ENCODE peak calls at places on chromosome 19, in nine cellular contexts. One of them, this sample, is unnamed.

GRCh38 chr19:751501-752341 is 809 bp downstream of the MISP start:
- DNase-seq in tibial artery: no peak
- DNase-seq in osteocyte: no peak
- DNase-seq in stomach: peak
- DNase-seq in AG04450: peak
- DNase-seq in heart right ventricle: no peak
- DNase-seq in progenitor cell of endocrine pancreas: no peak
- DNase-seq in CD8-positive, alpha-beta T cell: no peak
- DNase-seq in breast epithelium: no peak
- DNase-seq in this sample: no peak

GRCh38 chr19:34041922-34042521 is 130.3 kb upstream of the LSM14A start:
- DNase-seq in tibial artery: peak
- DNase-seq in osteocyte: no peak
- DNase-seq in stomach: peak
- DNase-seq in AG04450: no peak
- DNase-seq in heart right ventricle: peak
- DNase-seq in progenitor cell of endocrine pancreas: peak
- DNase-seq in CD8-positive, alpha-beta T cell: peak
- DNase-seq in breast epithelium: peak
- DNase-seq in this sample: no peak

GRCh38 chr19:29878973-29879654 is 62.9 kb upstream of the URI1 start:
- DNase-seq in tibial artery: peak
- DNase-seq in osteocyte: no peak
- DNase-seq in stomach: no peak
- DNase-seq in AG04450: no peak
- DNase-seq in heart right ventricle: no peak
- DNase-seq in progenitor cell of endocrine pancreas: no peak
- DNase-seq in CD8-positive, alpha-beta T cell: no peak
- DNase-seq in breast epithelium: peak
- DNase-seq in this sample: peak

GRCh38 chr19:18946918-18947317 is 5.9 kb upstream of the HOMER3 start:
- DNase-seq in tibial artery: no peak
- DNase-seq in osteocyte: no peak
- DNase-seq in stomach: no peak
- DNase-seq in AG04450: no peak
- DNase-seq in heart right ventricle: no peak
- DNase-seq in progenitor cell of endocrine pancreas: no peak
- DNase-seq in CD8-positive, alpha-beta T cell: no peak
- DNase-seq in breast epithelium: no peak
- DNase-seq in this sample: no peak

GRCh38 chr19:19274716-19275115 is 1.6 kb upstream of the TM6SF2 start:
- DNase-seq in tibial artery: no peak
- DNase-seq in osteocyte: no peak
- DNase-seq in stomach: no peak
- DNase-seq in AG04450: no peak
- DNase-seq in heart right ventricle: no peak
- DNase-seq in progenitor cell of endocrine pancreas: no peak
- DNase-seq in CD8-positive, alpha-beta T cell: no peak
- DNase-seq in breast epithelium: no peak
- DNase-seq in this sample: no peak

GRCh38 chr19:48644839-48645651 is 942 bp downstream of the CA11 start:
- DNase-seq in tibial artery: peak
- DNase-seq in osteocyte: no peak
- DNase-seq in stomach: peak
- DNase-seq in AG04450: no peak
- DNase-seq in heart right ventricle: peak
- DNase-seq in progenitor cell of endocrine pancreas: no peak
- DNase-seq in CD8-positive, alpha-beta T cell: peak
- DNase-seq in breast epithelium: no peak
- DNase-seq in this sample: no peak

GRCh38 chr19:31350033-31350692 is 927 bp upstream of the TSHZ3 start:
- DNase-seq in tibial artery: peak
- DNase-seq in osteocyte: no peak
- DNase-seq in stomach: no peak
- DNase-seq in AG04450: no peak
- DNase-seq in heart right ventricle: peak
- DNase-seq in progenitor cell of endocrine pancreas: no peak
- DNase-seq in CD8-positive, alpha-beta T cell: no peak
- DNase-seq in breast epithelium: no peak
- DNase-seq in this sample: no peak

GRCh38 chr19:35265126-35265995 is 3.4 kb upstream of the USF2 start:
- DNase-seq in tibial artery: no peak
- DNase-seq in osteocyte: peak
- DNase-seq in stomach: peak
- DNase-seq in AG04450: no peak
- DNase-seq in heart right ventricle: no peak
- DNase-seq in progenitor cell of endocrine pancreas: peak
- DNase-seq in CD8-positive, alpha-beta T cell: no peak
- DNase-seq in breast epithelium: peak
- DNase-seq in this sample: peak

GRCh38 chr19:7658219-7658686 is 10.6 kb upstream of the RETN start:
- DNase-seq in tibial artery: no peak
- DNase-seq in osteocyte: no peak
- DNase-seq in stomach: no peak
- DNase-seq in AG04450: no peak
- DNase-seq in heart right ventricle: no peak
- DNase-seq in progenitor cell of endocrine pancreas: no peak
- DNase-seq in CD8-positive, alpha-beta T cell: no peak
- DNase-seq in breast epithelium: no peak
- DNase-seq in this sample: no peak

GRCh38 chr19:45423033-45423588 is 606 bp downstream of the ERCC1 start:
- DNase-seq in tibial artery: no peak
- DNase-seq in osteocyte: no peak
- DNase-seq in stomach: no peak
- DNase-seq in AG04450: no peak
- DNase-seq in heart right ventricle: no peak
- DNase-seq in progenitor cell of endocrine pancreas: no peak
- DNase-seq in CD8-positive, alpha-beta T cell: peak
- DNase-seq in breast epithelium: no peak
- DNase-seq in this sample: no peak

GRCh38 chr19:45424191-45425058 is 708 bp upstream of the ERCC1 start:
- DNase-seq in tibial artery: peak
- DNase-seq in osteocyte: peak
- DNase-seq in stomach: peak
- DNase-seq in AG04450: peak
- DNase-seq in heart right ventricle: peak
- DNase-seq in progenitor cell of endocrine pancreas: no peak
- DNase-seq in CD8-positive, alpha-beta T cell: no peak
- DNase-seq in breast epithelium: no peak
- DNase-seq in this sample: no peak

GRCh38 chr19:45423589-45424190 is at the start of gene ERCC1:
- DNase-seq in tibial artery: peak
- DNase-seq in osteocyte: peak
- DNase-seq in stomach: peak
- DNase-seq in AG04450: peak
- DNase-seq in heart right ventricle: peak
- DNase-seq in progenitor cell of endocrine pancreas: peak
- DNase-seq in CD8-positive, alpha-beta T cell: peak
- DNase-seq in breast epithelium: peak
- DNase-seq in this sample: no peak

GRCh38 chr19:45428385-45429231 is 4.9 kb upstream of the ERCC1 start:
- DNase-seq in tibial artery: peak
- DNase-seq in osteocyte: peak
- DNase-seq in stomach: peak
- DNase-seq in AG04450: no peak
- DNase-seq in heart right ventricle: peak
- DNase-seq in progenitor cell of endocrine pancreas: peak
- DNase-seq in CD8-positive, alpha-beta T cell: no peak
- DNase-seq in breast epithelium: no peak
- DNase-seq in this sample: no peak
- TF ChIP-seq CTCF in tibial artery: peak
- TF ChIP-seq CTCF in osteocyte: peak
- TF ChIP-seq CTCF in stomach: peak
- TF ChIP-seq CTCF in AG04450: peak
- TF ChIP-seq CTCF in heart right ventricle: peak
- TF ChIP-seq CTCF in progenitor cell of endocrine pancreas: peak
- TF ChIP-seq CTCF in CD8-positive, alpha-beta T cell: no peak
- TF ChIP-seq CTCF in breast epithelium: peak
- TF ChIP-seq CTCF in this sample: peak

GRCh38 chr19:13087295-13087694 is 15.4 kb downstream of the LYL1 start:
- DNase-seq in tibial artery: no peak
- DNase-seq in osteocyte: no peak
- DNase-seq in stomach: no peak
- DNase-seq in AG04450: no peak
- DNase-seq in heart right ventricle: no peak
- DNase-seq in progenitor cell of endocrine pancreas: no peak
- DNase-seq in CD8-positive, alpha-beta T cell: no peak
- DNase-seq in breast epithelium: no peak
- DNase-seq in this sample: peak

GRCh38 chr19:13087795-13088537 is 14.7 kb downstream of the LYL1 start:
- DNase-seq in tibial artery: no peak
- DNase-seq in osteocyte: no peak
- DNase-seq in stomach: no peak
- DNase-seq in AG04450: no peak
- DNase-seq in heart right ventricle: no peak
- DNase-seq in progenitor cell of endocrine pancreas: no peak
- DNase-seq in CD8-positive, alpha-beta T cell: no peak
- DNase-seq in breast epithelium: no peak
- DNase-seq in this sample: no peak

GRCh38 chr19:13090511-13091231 is 12.0 kb downstream of the LYL1 start:
- DNase-seq in tibial artery: no peak
- DNase-seq in osteocyte: no peak
- DNase-seq in stomach: no peak
- DNase-seq in AG04450: no peak
- DNase-seq in heart right ventricle: no peak
- DNase-seq in progenitor cell of endocrine pancreas: no peak
- DNase-seq in CD8-positive, alpha-beta T cell: no peak
- DNase-seq in breast epithelium: no peak
- DNase-seq in this sample: no peak

GRCh38 chr19:13089857-13090507 is 12.7 kb downstream of the LYL1 start:
- DNase-seq in tibial artery: no peak
- DNase-seq in osteocyte: no peak
- DNase-seq in stomach: no peak
- DNase-seq in AG04450: no peak
- DNase-seq in heart right ventricle: no peak
- DNase-seq in progenitor cell of endocrine pancreas: no peak
- DNase-seq in CD8-positive, alpha-beta T cell: no peak
- DNase-seq in breast epithelium: no peak
- DNase-seq in this sample: no peak

DNA sequence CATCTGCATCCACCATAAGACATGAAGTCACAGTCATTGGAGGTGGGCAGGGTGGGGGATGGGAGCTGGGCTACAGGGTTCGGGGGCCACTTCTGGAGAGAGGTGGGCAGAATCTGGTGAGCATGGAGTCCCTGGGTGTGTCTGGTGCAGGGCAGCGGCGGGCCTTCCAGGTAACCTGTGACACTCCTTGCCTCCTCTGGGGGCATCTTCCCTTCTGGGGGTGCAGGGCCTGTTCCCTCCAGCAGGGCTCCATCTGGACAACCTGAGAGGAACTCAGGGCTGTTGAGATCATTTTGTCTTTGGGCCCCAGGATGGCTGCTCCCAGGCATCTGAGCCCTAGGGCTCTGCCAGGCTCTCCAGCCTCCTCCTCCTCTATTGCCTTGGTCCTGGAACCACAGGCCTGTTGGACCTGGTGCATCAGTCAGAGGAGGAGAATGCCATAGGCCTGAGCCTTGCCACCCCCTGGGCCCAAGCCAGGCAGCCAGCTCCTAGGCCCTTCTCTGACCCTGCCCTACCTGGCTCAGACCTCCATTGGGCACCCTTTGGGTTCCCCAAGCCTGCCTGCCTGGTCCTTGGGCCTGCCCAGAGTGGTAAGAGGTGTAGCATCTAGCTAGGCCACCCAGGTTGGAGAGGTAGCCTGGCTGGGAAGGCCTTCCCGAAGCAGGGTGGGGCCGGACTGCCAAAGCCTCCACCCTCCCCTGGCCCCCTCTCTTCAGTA is 13.4 kb downstream of the LYL1 start:
- DNase-seq in tibial artery: no peak
- DNase-seq in osteocyte: no peak
- DNase-seq in stomach: no peak
- DNase-seq in AG04450: no peak
- DNase-seq in heart right ventricle: no peak
- DNase-seq in progenitor cell of endocrine pancreas: no peak
- DNase-seq in CD8-positive, alpha-beta T cell: no peak
- DNase-seq in breast epithelium: no peak
- DNase-seq in this sample: peak
- TF ChIP-seq CTCF in tibial artery: peak
- TF ChIP-seq CTCF in osteocyte: peak
- TF ChIP-seq CTCF in stomach: no peak
- TF ChIP-seq CTCF in AG04450: peak
- TF ChIP-seq CTCF in heart right ventricle: no peak
- TF ChIP-seq CTCF in progenitor cell of endocrine pancreas: peak
- TF ChIP-seq CTCF in CD8-positive, alpha-beta T cell: peak
- TF ChIP-seq CTCF in breast epithelium: peak
- TF ChIP-seq CTCF in this sample: peak

DNA sequence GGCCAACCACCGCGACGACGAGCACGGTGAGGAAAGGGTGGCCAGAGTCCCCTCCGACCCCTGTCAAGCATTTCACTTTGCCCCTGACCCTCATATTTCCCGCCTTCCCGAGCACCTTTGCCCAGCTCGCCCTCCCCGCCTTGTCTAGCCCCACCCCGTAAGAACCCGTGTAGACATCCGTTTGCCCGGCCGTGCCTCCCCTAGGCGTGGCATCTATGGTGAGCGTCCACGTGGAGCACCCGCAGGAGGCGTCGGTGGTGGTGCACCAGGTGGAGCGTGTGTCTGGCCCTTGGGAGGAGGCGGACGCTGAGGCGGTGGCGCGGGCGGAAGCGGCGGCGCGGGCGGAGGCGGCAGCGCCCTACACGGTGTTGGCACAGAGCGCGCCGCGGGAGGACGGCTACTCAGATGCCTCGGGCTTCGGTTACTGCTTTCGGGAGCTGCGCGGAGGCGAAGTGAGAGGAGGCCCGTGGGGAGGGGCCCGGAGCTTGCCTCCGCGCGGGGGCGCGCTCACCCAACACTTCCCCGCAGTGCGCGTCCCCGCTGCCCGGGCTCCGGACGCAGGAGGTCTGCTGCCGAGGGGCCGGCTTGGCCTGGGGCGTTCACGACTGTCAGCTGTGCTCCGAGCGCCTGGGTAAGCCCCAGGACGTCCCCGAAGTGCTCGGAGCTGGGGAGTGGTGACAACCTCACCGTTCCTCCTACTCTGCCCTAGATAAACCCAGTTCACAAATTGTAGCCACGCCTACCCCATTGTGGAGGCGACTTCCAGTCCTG is 4.2 kb downstream of the LTBP4 start:
- DNase-seq in tibial artery: peak
- DNase-seq in osteocyte: no peak
- DNase-seq in stomach: peak
- DNase-seq in AG04450: no peak
- DNase-seq in heart right ventricle: peak
- DNase-seq in progenitor cell of endocrine pancreas: no peak
- DNase-seq in CD8-positive, alpha-beta T cell: peak
- DNase-seq in breast epithelium: peak
- DNase-seq in this sample: no peak
- TF ChIP-seq CTCF in tibial artery: no peak
- TF ChIP-seq CTCF in osteocyte: peak
- TF ChIP-seq CTCF in stomach: no peak
- TF ChIP-seq CTCF in AG04450: peak
- TF ChIP-seq CTCF in heart right ventricle: no peak
- TF ChIP-seq CTCF in progenitor cell of endocrine pancreas: peak
- TF ChIP-seq CTCF in CD8-positive, alpha-beta T cell: no peak
- TF ChIP-seq CTCF in breast epithelium: no peak
- TF ChIP-seq CTCF in this sample: peak

DNA sequence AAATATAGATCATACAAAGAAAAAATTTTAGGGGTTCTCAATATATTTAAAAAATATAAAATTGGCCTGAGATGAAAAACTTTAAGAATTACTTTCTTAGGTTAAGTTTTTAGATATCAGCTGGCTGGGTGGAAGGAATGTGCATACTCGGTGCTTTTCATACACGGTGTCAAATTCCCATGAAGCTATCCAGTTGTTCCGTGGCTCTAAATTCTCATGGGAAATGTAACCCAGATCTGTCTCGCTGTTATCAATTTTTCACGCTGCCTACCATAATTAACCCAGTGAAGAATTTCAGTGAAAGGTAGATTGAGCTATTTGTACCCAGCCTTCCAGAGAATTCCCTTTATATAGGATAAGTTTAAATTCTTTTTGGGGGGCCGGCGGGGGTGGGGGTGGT is 11.6 kb upstream of the ZNF835 start:
- DNase-seq in tibial artery: no peak
- DNase-seq in osteocyte: no peak
- DNase-seq in stomach: no peak
- DNase-seq in AG04450: no peak
- DNase-seq in heart right ventricle: no peak
- DNase-seq in progenitor cell of endocrine pancreas: no peak
- DNase-seq in CD8-positive, alpha-beta T cell: no peak
- DNase-seq in breast epithelium: no peak
- DNase-seq in this sample: no peak
- TF ChIP-seq CTCF in tibial artery: no peak
- TF ChIP-seq CTCF in osteocyte: no peak
- TF ChIP-seq CTCF in stomach: no peak
- TF ChIP-seq CTCF in AG04450: no peak
- TF ChIP-seq CTCF in heart right ventricle: no peak
- TF ChIP-seq CTCF in progenitor cell of endocrine pancreas: no peak
- TF ChIP-seq CTCF in CD8-positive, alpha-beta T cell: no peak
- TF ChIP-seq CTCF in breast epithelium: no peak
- TF ChIP-seq CTCF in this sample: no peak

This sample was measured in chondrocyte.